ENCODE peak calls at places on chromosomes 3 and 15, in seven cellular contexts. O, D, L, V, A, G and U are unnamed samples.
A peak's percentile ranks its signal among the peaks of the same experiment; 100 is the strongest.

GRCh38 chr15:94972314-94972713 is 741.0 kb downstream of the MCTP2 start:
- DNase-seq in O (no peak), D (no peak), L (no peak), V (no peak), A (no peak), G (peak; percentile 50), U (peak; percentile 10)

GRCh38 chr3:192867645-192868044 is 50.0 kb downstream of the MB21D2 start:
- DNase-seq in O (no peak), D (no peak), L (no peak), V (no peak), A (no peak), G (no peak), U (no peak)

GRCh38 chr15:43625086-43625485 is 6.5 kb upstream of the STRC start:
- DNase-seq in O (no peak), D (no peak), L (no peak), V (peak; percentile 5), A (no peak), G (no peak), U (no peak)

GRCh38 chr3:33113772-33114621 is at the start of gene CRTAP:
- DNase-seq in O (peak; percentile 71), D (peak; percentile 87), L (peak; percentile 96), V (peak; percentile 96), A (peak; percentile 93), G (peak; percentile 95), U (peak; percentile 90)

GRCh38 chr3:110697961-110698360 is 373.7 kb upstream of the NECTIN3 start:
- DNase-seq in O (no peak), D (no peak), L (no peak), V (peak; percentile 22), A (no peak), G (no peak), U (no peak)

GRCh38 chr3:71816757-71817156 is 31.8 kb upstream of the PROK2 start:
- DNase-seq in O (no peak), D (no peak), L (no peak), V (no peak), A (no peak), G (no peak), U (no peak)

GRCh38 chr3:13237776-13238490 is 164.7 kb upstream of the IQSEC1 start:
- DNase-seq in O (no peak), D (no peak), L (no peak), V (no peak), A (no peak), G (no peak), U (no peak)

GRCh38 chr3:71392277-71392676 is 191.3 kb downstream of the FOXP1 start:
- DNase-seq in O (no peak), D (peak; percentile 45), L (no peak), V (no peak), A (no peak), G (no peak), U (no peak)

GRCh38 chr15:77836901-77837648 is 204.4 kb upstream of the LINGO1 start:
- DNase-seq in O (no peak), D (no peak), L (no peak), V (no peak), A (no peak), G (no peak), U (no peak)

GRCh38 chr3:58369876-58370275 is 37.2 kb downstream of the PXK start:
- DNase-seq in O (no peak), D (no peak), L (no peak), V (no peak), A (no peak), G (no peak), U (no peak)

GRCh38 chr3:112738366-112738765 is 97.4 kb upstream of the CCDC80 start:
- DNase-seq in O (no peak), D (no peak), L (no peak), V (no peak), A (no peak), G (no peak), U (no peak)

GRCh38 chr15:77851696-77852095 is 219.0 kb upstream of the LINGO1 start:
- DNase-seq in O (no peak), D (no peak), L (no peak), V (peak; percentile 70), A (no peak), G (no peak), U (no peak)

GRCh38 chr15:88623061-88623460 is 1.9 kb downstream of the AEN start:
- DNase-seq in O (no peak), D (no peak), L (peak; percentile 33), V (no peak), A (peak; percentile 95), G (no peak), U (no peak)

GRCh38 chr15:76647612-76648011 is 257.5 kb downstream of the SCAPER start:
- DNase-seq in O (no peak), D (no peak), L (no peak), V (no peak), A (no peak), G (no peak), U (no peak)

GRCh38 chr3:149971403-149972075 is 844 bp upstream of the PFN2 start:
- DNase-seq in O (no peak), D (peak; percentile 12), L (peak; percentile 69), V (peak; percentile 89), A (peak; percentile 81), G (peak; percentile 86), U (no peak)

GRCh38 chr3:98893740-98894139 is 7.8 kb downstream of the DCBLD2 start:
- DNase-seq in O (no peak), D (no peak), L (no peak), V (peak; percentile 63), A (peak; percentile 50), G (peak; percentile 29), U (no peak)

GRCh38 chr3:24981309-24981708 is 446.8 kb upstream of the RARB start:
- DNase-seq in O (no peak), D (no peak), L (no peak), V (no peak), A (no peak), G (no peak), U (no peak)